ENCODE peak calls at places on chromosome 2, in six cellular contexts. I is epithelial cell of prostate, L is choroid plexus epithelial cell, B is ELF-1, W is myocyte, J is colonic mucosa. G is an unnamed sample.

GRCh38 chr2:69156624-69157023 is 143.6 kb downstream of the ANTXR1 start:
- DNase-seq in I (no peak), L (no peak), B (no peak), W (no peak), J (no peak), G (no peak)

GRCh38 chr2:3519255-3520190 is at the start of gene ADI1:
- DNase-seq in I (peak), L (peak), B (peak), W (peak), J (peak), G (peak)

GRCh38 chr2:5668682-5669267 is 23.4 kb upstream of the SOX11 start:
- DNase-seq in I (no peak), L (no peak), B (no peak), W (peak), J (no peak), G (no peak)

GRCh38 chr2:10003206-10004125 is 39.9 kb upstream of the KLF11 start:
- DNase-seq in I (no peak), L (no peak), B (no peak), W (no peak), J (no peak), G (no peak)

GRCh38 chr2:186891219-186891621 is 42.2 kb upstream of the ZSWIM2 start:
- DNase-seq in I (no peak), L (peak), B (no peak), W (peak), J (no peak), G (peak)

GRCh38 chr2:18749912-18750526 is 160.7 kb upstream of the NT5C1B start:
- DNase-seq in I (no peak), L (peak), B (no peak), W (peak), J (peak), G (peak)

GRCh38 chr2:164024396-164024795 is 288.6 kb upstream of the FIGN start:
- DNase-seq in I (no peak), L (no peak), B (no peak), W (no peak), J (no peak), G (no peak)

GRCh38 chr2:239361311-239361642 is 39.5 kb downstream of the HDAC4 start:
- DNase-seq in I (no peak), L (peak), B (no peak), W (peak), J (no peak), G (no peak)

GRCh38 chr2:190182071-190182524 is 119.6 kb upstream of the MSTN start:
- DNase-seq in I (no peak), L (no peak), B (no peak), W (no peak), J (no peak), G (no peak)

GRCh38 chr2:236054125-236054524 is 114.1 kb downstream of the GBX2 start:
- DNase-seq in I (no peak), L (no peak), B (no peak), W (peak), J (no peak), G (no peak)

GRCh38 chr2:240149943-240150784 is 9.7 kb upstream of the OTOS start:
- DNase-seq in I (no peak), L (peak), B (peak), W (peak), J (peak), G (no peak)

GRCh38 chr2:96534701-96535181 is 1.8 kb upstream of the ARID5A start:
- DNase-seq in I (peak), L (no peak), B (no peak), W (peak), J (no peak), G (peak)

GRCh38 chr2:73249636-73250035 is 15.5 kb downstream of the CCT7 start:
- DNase-seq in I (no peak), L (no peak), B (no peak), W (no peak), J (no peak), G (no peak)

GRCh38 chr2:137411556-137411955 is 552.7 kb upstream of the HNMT start:
- DNase-seq in I (no peak), L (no peak), B (peak), W (no peak), J (no peak), G (no peak)

GRCh38 chr2:85814802-85815550 is 61.2 kb downstream of the ATOH8 start:
- DNase-seq in I (no peak), L (no peak), B (no peak), W (no peak), J (no peak), G (no peak)

GRCh38 chr2:10253596-10254372 is 48.9 kb upstream of the HPCAL1 start:
- DNase-seq in I (no peak), L (no peak), B (peak), W (no peak), J (peak), G (no peak)

GRCh38 chr2:41414486-41415230 is 633.2 kb upstream of the PKDCC start:
- DNase-seq in I (no peak), L (peak), B (peak), W (peak), J (no peak), G (peak)

GRCh38 chr2:129331638-129332037 is 647.8 kb upstream of the RAB6C start:
- DNase-seq in I (no peak), L (no peak), B (peak), W (no peak), J (no peak), G (no peak)

GRCh38 chr2:190867182-190867581 is 13.4 kb upstream of the GLS start:
- DNase-seq in I (no peak), L (peak), B (no peak), W (peak), J (no peak), G (no peak)

GRCh38 chr2:171587567-171587966 is 65.3 kb downstream of the CYBRD1 start:
- DNase-seq in I (no peak), L (no peak), B (no peak), W (no peak), J (no peak), G (no peak)

GRCh38 chr2:120915670-120916069 is 180.0 kb downstream of the GLI2 start:
- DNase-seq in I (no peak), L (no peak), B (no peak), W (peak), J (no peak), G (no peak)

GRCh38 chr2:200130762-200131166 is 175.4 kb downstream of the MAIP1 start:
- DNase-seq in I (no peak), L (peak), B (no peak), W (no peak), J (no peak), G (no peak)